ENCODE peak calls at places on chromosome 18, in four cellular contexts. One of them, this sample, is unnamed.

GRCh38 chr18:68387246-68387645 is 327.7 kb downstream of the TMX3 start:
- DNase-seq in tibial artery: no peak
- DNase-seq in T-cell: no peak
- DNase-seq in naive B cell: no peak
- DNase-seq in this sample: no peak

GRCh38 chr18:43620936-43621335 is 343.6 kb upstream of the SYT4 start:
- DNase-seq in T-cell: no peak
- DNase-seq in naive B cell: peak
- DNase-seq in tibial artery: no peak
- DNase-seq in this sample: no peak

GRCh38 chr18:58803978-58804377 is 60.7 kb upstream of the ZNF532 start:
- DNase-seq in naive B cell: no peak
- DNase-seq in tibial artery: no peak
- DNase-seq in T-cell: no peak
- DNase-seq in this sample: no peak

GRCh38 chr18:70663141-70663540 is 374.3 kb downstream of the SOCS6 start:
- DNase-seq in tibial artery: no peak
- DNase-seq in T-cell: no peak
- DNase-seq in naive B cell: no peak
- DNase-seq in this sample: no peak

GRCh38 chr18:22047485-22047884 is 121.9 kb upstream of the GATA6 start:
- DNase-seq in naive B cell: no peak
- DNase-seq in tibial artery: no peak
- DNase-seq in T-cell: no peak
- DNase-seq in this sample: no peak

GRCh38 chr18:32761231-32761785 is 11.5 kb downstream of the KLHL14 start:
- DNase-seq in tibial artery: no peak
- DNase-seq in naive B cell: no peak
- DNase-seq in T-cell: no peak
- DNase-seq in this sample: no peak

GRCh38 chr18:21979171-21979560 is 190.2 kb upstream of the GATA6 start:
- DNase-seq in naive B cell: no peak
- DNase-seq in tibial artery: no peak
- DNase-seq in T-cell: no peak
- DNase-seq in this sample: no peak

GRCh38 chr18:79868168-79868784 is 70.5 kb downstream of the KCNG2 start:
- DNase-seq in tibial artery: peak
- DNase-seq in T-cell: no peak
- DNase-seq in naive B cell: no peak
- DNase-seq in this sample: no peak

GRCh38 chr18:11175266-11175947 is 26.0 kb upstream of the PIEZO2 start:
- DNase-seq in tibial artery: no peak
- DNase-seq in naive B cell: no peak
- DNase-seq in T-cell: no peak
- DNase-seq in this sample: no peak

GRCh38 chr18:30376515-30376914 is 666.0 kb downstream of the DSC3 start:
- DNase-seq in naive B cell: no peak
- DNase-seq in T-cell: no peak
- DNase-seq in tibial artery: no peak
- DNase-seq in this sample: no peak

GRCh38 chr18:8229040-8229439 is 380.2 kb upstream of the RAB12 start:
- DNase-seq in naive B cell: no peak
- DNase-seq in tibial artery: no peak
- DNase-seq in T-cell: no peak
- DNase-seq in this sample: no peak

GRCh38 chr18:40197711-40198110 is 1757.3 kb upstream of the PIK3C3 start:
- DNase-seq in naive B cell: no peak
- DNase-seq in T-cell: no peak
- DNase-seq in tibial artery: no peak
- DNase-seq in this sample: no peak

GRCh38 chr18:12455511-12455910 is 47.8 kb downstream of the PRELID3A start:
- DNase-seq in naive B cell: no peak
- DNase-seq in T-cell: no peak
- DNase-seq in tibial artery: no peak
- DNase-seq in this sample: no peak

GRCh38 chr18:59514193-59514592 is 155.1 kb upstream of the LMAN1 start:
- DNase-seq in naive B cell: no peak
- DNase-seq in T-cell: no peak
- DNase-seq in tibial artery: peak
- DNase-seq in this sample: no peak

GRCh38 chr18:56475250-56475649 is 163.1 kb downstream of the TXNL1 start:
- DNase-seq in naive B cell: no peak
- DNase-seq in tibial artery: no peak
- DNase-seq in T-cell: no peak
- DNase-seq in this sample: no peak